ENCODE peak calls at places on chromosomes 11 and 22, in eight cellular contexts. V is lower leg skin; W is activated CD4-positive, alpha-beta T cell treated with anti-CD3 and anti-CD28 coated beads, Interleukin-2, amount 10 ng/mL, durations not matched to agents 7 days and 5 days; T is HT1080; R is NCI-H1436 treated with DMSO at 0.1 percent for 48 hours; E is iPS DF 6.9; H is nucleus accumbens; S is naive thymus-derived CD4-positive, alpha-beta T cell. K is an unnamed sample.

GRCh38 chr22:44074286-44074984 is 50.3 kb downstream of the PARVB start:
- DNase-seq in E (no peak), S (no peak), H (no peak), V (no peak), R (no peak), W (no peak), T (no peak), K (no peak)

GRCh38 chr22:48568736-48569330 is 1258.8 kb downstream of the BRD1 start:
- DNase-seq in E (no peak), H (no peak), S (no peak), R (no peak), W (no peak), T (no peak), V (no peak), K (no peak)

GRCh38 chr22:50612715-50613221 is 12.2 kb downstream of the MAPK8IP2 start:
- DNase-seq in R (no peak), S (no peak), W (peak; percentile 22), T (no peak), E (no peak), H (no peak), V (no peak), K (no peak)

GRCh38 chr11:33179431-33179830 is 18.2 kb upstream of the CSTF3 start:
- DNase-seq in E (no peak), V (no peak), S (no peak), H (no peak), R (no peak), W (peak; percentile 36), T (peak; percentile 68), K (no peak)

GRCh38 chr11:65491163-65491465 is 7.7 kb upstream of the MALAT1 start:
- DNase-seq in H (no peak), S (no peak), R (no peak), T (peak; percentile 32), E (no peak), V (no peak), W (no peak), K (peak; percentile 30)

GRCh38 chr22:37032134-37032534 is 12.6 kb downstream of the MPST start:
- DNase-seq in V (no peak), E (no peak), W (no peak), T (no peak), H (no peak), S (no peak), R (no peak), K (no peak)

GRCh38 chr22:39238124-39238466 is 6.7 kb downstream of the PDGFB start:
- DNase-seq in R (no peak), V (no peak), E (no peak), H (no peak), T (no peak), W (no peak), S (no peak), K (no peak)

GRCh38 chr11:37946155-37946766 is 1348.2 kb upstream of the RAG2 start:
- DNase-seq in H (no peak), W (peak; percentile 27), T (peak; percentile 38), S (no peak), E (peak; percentile 45), V (no peak), R (no peak), K (peak; percentile 58)

GRCh38 chr22:18066181-18066859 is 11.5 kb upstream of the PEX26 start:
- DNase-seq in S (no peak), R (no peak), H (no peak), W (no peak), E (no peak), V (no peak), T (no peak), K (no peak)